ENCODE peak calls at places on chromosomes 4 and X, in six cellular contexts. N is WTC11, J is PC-3, F is bronchial epithelial cell, K is Caco-2, S is fibroblast of the aortic adventitia. V is an unnamed sample.
A peak's percentile ranks its signal among the peaks of the same experiment; 100 is the strongest.

GRCh38 chr4:153249199-153250154 is 45.2 kb downstream of the TRIM2 start:
- DNase-seq in F (peak; percentile 60), K (no peak), S (peak; percentile 60), J (peak; percentile 73), N (peak; percentile 88), V (peak; percentile 57)

GRCh38 chr4:119040711-119041185 is 94.9 kb upstream of the MYOZ2 start:
- DNase-seq in K (no peak), N (peak; percentile 32), F (peak; percentile 62), J (peak; percentile 21), S (peak; percentile 91), V (peak; percentile 88)

GRCh38 chr4:129453524-129453923 is 357.6 kb downstream of the C4orf33 start:
- DNase-seq in F (no peak), J (no peak), S (no peak), K (no peak), N (no peak), V (no peak)

GRCh38 chr4:10204401-10205058 is 87.9 kb upstream of the WDR1 start:
- DNase-seq in F (no peak), S (peak; percentile 58), K (no peak), J (no peak), N (no peak), V (peak; percentile 95)

GRCh38 chr4:9804918-9805317 is 23.5 kb downstream of the DRD5 start:
- DNase-seq in F (peak; percentile 53), S (no peak), J (no peak), K (no peak), N (no peak), V (no peak)

GRCh38 chr4:2408401-2408958 is 10.0 kb downstream of the ZFYVE28 start:
- DNase-seq in J (peak; percentile 8), K (peak; percentile 45), S (no peak), F (no peak), N (peak; percentile 70), V (no peak)

GRCh38 chr4:24912252-24913098 is at the start of gene CCDC149:
- DNase-seq in F (peak; percentile 49), N (peak; percentile 78), S (peak; percentile 50), K (peak; percentile 41), J (peak; percentile 79), V (peak; percentile 34)

GRCh38 chrX:24371391-24371972 is 11.0 kb downstream of the SUPT20HL1 start:
- DNase-seq in N (peak; percentile 74), F (peak; percentile 43), J (peak; percentile 59), S (peak; percentile 68), K (peak; percentile 47), V (peak; percentile 25)

GRCh38 chr4:5524900-5525299 is 183.5 kb downstream of the EVC2 start:
- DNase-seq in J (no peak), K (no peak), N (no peak), F (no peak), S (peak; percentile 34), V (no peak)

GRCh38 chrX:118349188-118349587 is 3.3 kb downstream of the WDR44 start:
- DNase-seq in S (no peak), N (no peak), F (no peak), J (no peak), K (no peak), V (no peak)

GRCh38 chrX:118348186-118348810 is 2.4 kb downstream of the WDR44 start:
- DNase-seq in K (no peak), N (no peak), F (no peak), J (no peak), S (no peak), V (no peak)

GRCh38 chrX:118352566-118352965 is 6.7 kb downstream of the WDR44 start:
- DNase-seq in S (no peak), F (no peak), N (no peak), K (no peak), J (no peak), V (no peak)

GRCh38 chrX:118350715-118351114 is 4.8 kb downstream of the WDR44 start:
- DNase-seq in F (no peak), N (no peak), S (no peak), J (no peak), K (no peak), V (no peak)

GRCh38 chrX:118350221-118350620 is 4.3 kb downstream of the WDR44 start:
- DNase-seq in F (no peak), K (no peak), N (no peak), J (no peak), S (peak; percentile 41), V (no peak)
- TF ChIP-seq CTCF in F (no peak), K (no peak), N (no peak), J (no peak), S (no peak), V (no peak)

GRCh38 chrX:88135735-88136134 is 611.3 kb upstream of the CPXCR1 start:
- DNase-seq in F (no peak), S (no peak), J (peak; percentile 35), K (no peak), N (no peak), V (no peak)
- TF ChIP-seq CTCF in F (no peak), S (no peak), J (peak; percentile 62), K (peak; percentile 15), N (no peak), V (peak; percentile 20)

GRCh38 chrX:40471965-40472648 is 108.7 kb upstream of the ATP6AP2 start:
- DNase-seq in K (peak; percentile 72), F (peak; percentile 62), J (peak; percentile 29), N (peak; percentile 32), S (peak; percentile 60), V (peak; percentile 29)
- TF ChIP-seq CTCF in K (peak; percentile 37), F (peak; percentile 36), J (peak; percentile 46), N (no peak), S (no peak), V (no peak)

DNA sequence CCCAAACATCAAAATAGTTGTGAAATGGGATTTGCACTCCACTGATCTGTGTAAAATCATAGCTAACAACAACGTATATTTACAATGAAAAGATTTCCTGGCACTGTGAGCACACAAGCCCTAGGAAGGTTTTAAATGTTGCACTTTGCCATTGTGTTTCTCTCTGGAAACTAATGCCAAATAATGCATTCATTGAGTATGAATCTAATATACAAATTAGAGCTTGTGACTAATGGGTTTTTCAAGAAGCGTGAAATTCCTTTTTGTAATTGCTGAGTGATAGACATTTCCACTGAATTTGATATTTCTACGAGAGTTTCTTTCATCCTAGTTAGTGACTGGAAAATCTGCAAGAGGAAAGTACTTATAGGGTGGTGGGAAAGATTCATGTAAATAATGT is 135.9 kb downstream of the COL25A1 start:
- DNase-seq in F (no peak), J (no peak), S (no peak), N (no peak), K (no peak), V (no peak)
- TF ChIP-seq CTCF in F (no peak), J (no peak), S (no peak), N (no peak), K (no peak), V (no peak)

DNA sequence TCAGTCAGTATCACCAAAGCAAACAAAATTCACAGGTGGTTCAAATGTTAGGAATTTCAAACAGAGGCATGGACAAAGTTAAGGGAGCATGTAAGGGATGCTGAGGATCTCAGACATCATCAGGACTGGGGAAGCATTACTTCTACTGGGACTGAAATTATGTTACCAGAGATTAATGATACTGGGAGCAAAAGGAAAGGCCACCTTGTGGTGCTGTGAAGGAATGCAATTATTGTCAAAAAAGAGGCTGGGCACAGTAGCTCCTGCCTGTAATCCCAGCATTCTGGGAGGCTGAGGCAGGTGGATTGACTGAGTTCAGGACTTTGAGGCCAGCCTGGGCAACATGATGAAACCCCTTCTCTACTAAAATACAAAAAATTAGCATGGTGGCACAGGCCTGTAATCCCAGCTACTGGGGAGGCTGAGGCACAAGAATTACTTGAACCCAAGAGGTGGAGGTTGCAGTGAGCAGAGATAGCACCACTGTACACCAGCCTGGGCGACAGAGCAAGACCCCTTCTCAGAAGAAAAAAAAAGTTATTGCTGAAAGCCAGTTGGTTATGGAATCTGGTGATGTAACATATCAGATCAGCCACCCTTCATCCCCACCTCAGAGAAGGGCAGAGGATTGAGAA is 954.3 kb downstream of the PCDH7 start:
- DNase-seq in K (peak; percentile 29), J (peak; percentile 54), F (peak; percentile 43), S (peak; percentile 51), N (peak; percentile 17), V (no peak)
- TF ChIP-seq CTCF in K (peak; percentile 46), J (peak; percentile 53), F (peak; percentile 64), S (peak; percentile 61), N (no peak), V (peak; percentile 37)